ENCODE peak calls at places on chromosomes 7 and 10, in ten cellular contexts. U, R, J, P, B, S, Y, C, Q and K are unnamed samples.

GRCh38 chr7:100706672-100707311 is 871 bp downstream of the POP7 start:
- DNase-seq in U (no peak), C (no peak), Y (no peak), S (no peak), R (no peak), P (no peak), J (no peak), Q (no peak), B (no peak), K (no peak)

GRCh38 chr7:142581341-142581740 is 167.9 kb upstream of the PRSS1 start:
- DNase-seq in B (no peak), Q (peak; percentile 36), U (no peak), Y (no peak), C (no peak), R (peak; percentile 2), S (no peak), P (no peak), J (peak; percentile 50), K (no peak)

GRCh38 chr7:98878365-98879197 is at the start of gene TRRAP:
- DNase-seq in B (peak; percentile 59), J (peak; percentile 87), Y (no peak), P (peak; percentile 72), C (peak; percentile 80), Q (peak; percentile 78), S (peak; percentile 82), U (peak; percentile 79), R (peak; percentile 75), K (peak; percentile 68)

GRCh38 chr7:28619256-28619655 is 206.9 kb downstream of the CREB5 start:
- DNase-seq in B (no peak), Y (peak; percentile 39), P (no peak), U (no peak), Q (no peak), R (no peak), S (no peak), J (no peak), C (no peak), K (no peak)

GRCh38 chr7:38057829-38058228 is 120.2 kb upstream of the STARD3NL start:
- DNase-seq in P (no peak), C (no peak), R (no peak), J (no peak), B (no peak), Q (no peak), Y (peak; percentile 31), U (no peak), S (no peak), K (no peak)

GRCh38 chr10:3206516-3207157 is 34.1 kb upstream of the PITRM1 start:
- DNase-seq in B (no peak), P (no peak), C (no peak), Q (no peak), U (no peak), R (no peak), S (no peak), J (no peak), Y (no peak), K (no peak)

GRCh38 chr10:33211123-33211878 is 123.2 kb downstream of the NRP1 start:
- DNase-seq in P (no peak), Q (no peak), Y (peak; percentile 13), B (no peak), J (no peak), S (no peak), U (no peak), R (peak; percentile 7), C (no peak), K (no peak)

GRCh38 chr10:74056081-74056818 is 58.3 kb downstream of the VCL start:
- DNase-seq in S (no peak), U (no peak), C (no peak), B (no peak), Q (no peak), Y (no peak), J (no peak), P (no peak), R (no peak), K (no peak)

GRCh38 chr10:24513155-24513554 is 210.5 kb downstream of the ARHGAP21 start:
- DNase-seq in S (no peak), J (no peak), U (no peak), Y (no peak), Q (peak; percentile 8), P (peak; percentile 8), C (no peak), B (no peak), R (peak; percentile 8), K (no peak)

GRCh38 chr7:100088095-100088620 is 611 bp upstream of the COPS6 start:
- DNase-seq in B (no peak), J (no peak), S (no peak), C (no peak), Q (no peak), U (no peak), P (no peak), R (no peak), Y (no peak), K (no peak)

GRCh38 chr10:49355221-49355620 is 40.7 kb downstream of the DRGX start:
- DNase-seq in R (no peak), B (no peak), P (no peak), C (no peak), U (no peak), J (no peak), Y (no peak), S (no peak), Q (no peak), K (no peak)

GRCh38 chr7:18257711-18258110 is 230.1 kb upstream of the PRPS1L1 start:
- DNase-seq in U (no peak), B (no peak), S (no peak), Y (no peak), Q (no peak), P (no peak), R (no peak), C (no peak), J (no peak), K (no peak)

GRCh38 chr7:95411036-95411435 is 14.9 kb upstream of the PON3 start:
- DNase-seq in U (no peak), P (no peak), Y (no peak), J (no peak), S (no peak), C (no peak), R (no peak), Q (no peak), B (no peak), K (no peak)

GRCh38 chr7:30181211-30181610 is 46.4 kb downstream of the MTURN start:
- DNase-seq in S (no peak), B (no peak), U (no peak), C (no peak), J (no peak), R (no peak), P (no peak), Q (no peak), Y (no peak), K (no peak)

GRCh38 chr7:4139656-4140320 is 542.3 kb upstream of the FOXK1 start:
- DNase-seq in B (no peak), U (no peak), S (no peak), R (no peak), C (no peak), Q (no peak), P (no peak), J (no peak), Y (no peak), K (no peak)

GRCh38 chr10:119310807-119311206 is 103.4 kb downstream of the GRK5 start:
- DNase-seq in J (no peak), Q (no peak), C (no peak), U (no peak), B (no peak), R (no peak), Y (no peak), S (no peak), P (no peak), K (no peak)

GRCh38 chr10:102814873-102815661 is 22.1 kb downstream of the CYP17A1 start:
- DNase-seq in Y (no peak), P (no peak), S (no peak), U (no peak), C (no peak), B (no peak), R (no peak), J (no peak), Q (no peak), K (no peak)

GRCh38 chr7:66050990-66051424 is 24.6 kb upstream of the ASL start:
- DNase-seq in Q (no peak), P (no peak), Y (no peak), C (no peak), S (no peak), R (no peak), U (no peak), B (no peak), J (no peak), K (no peak)